ENCODE peak calls at places on chromosomes 6 and 20, in nine cellular contexts. Z is kidney epithelial cell; D is D721Med; G is brain microvascular endothelial cell; H is lower lobe of right lung; E is tibial nerve; O is CD8-positive, alpha-beta T cell; L is Panc1; B is colonic mucosa. Q is an unnamed sample.

GRCh38 chr6:24126586-24127192 is 674 bp downstream of the NRSN1 start:
- DNase-seq in G (peak), Z (peak), H (no peak), E (no peak), O (no peak), B (peak), L (no peak), D (no peak), Q (peak)

GRCh38 chr6:10801224-10801848 is 37.0 kb downstream of the MAK start:
- DNase-seq in G (peak), Z (peak), O (peak), H (peak), D (peak), E (no peak), L (peak), B (peak), Q (peak)

GRCh38 chr20:10939297-10939949 is 265.6 kb upstream of the JAG1 start:
- DNase-seq in Z (no peak), L (no peak), D (no peak), B (no peak), E (no peak), H (no peak), G (peak), O (no peak), Q (no peak)

GRCh38 chr20:41174782-41175181 is 37.4 kb downstream of the PLCG1 start:
- DNase-seq in O (no peak), L (no peak), D (no peak), E (no peak), G (no peak), Z (no peak), H (no peak), B (peak), Q (no peak)

GRCh38 chr20:57594092-57594911 is 25.9 kb downstream of the ZBP1 start:
- DNase-seq in H (peak), Z (no peak), O (no peak), B (no peak), D (peak), E (no peak), G (no peak), L (no peak), Q (peak)

GRCh38 chr6:41344865-41345264 is 9.5 kb downstream of the NCR2 start:
- DNase-seq in Z (no peak), E (no peak), L (no peak), O (peak), B (no peak), H (no peak), G (no peak), D (no peak), Q (no peak)

GRCh38 chr6:106439459-106439858 is 78.9 kb downstream of the CRYBG1 start:
- DNase-seq in O (no peak), Z (no peak), L (no peak), D (no peak), B (no peak), E (no peak), G (no peak), H (no peak), Q (no peak)

GRCh38 chr6:128244751-128245405 is 275.5 kb downstream of the PTPRK start:
- DNase-seq in Z (no peak), G (peak), D (no peak), H (no peak), B (no peak), O (no peak), E (no peak), L (no peak), Q (no peak)

GRCh38 chr20:41174373-41174772 is 37.0 kb downstream of the PLCG1 start:
- DNase-seq in O (no peak), E (no peak), H (no peak), D (no peak), L (no peak), Z (no peak), G (no peak), B (peak), Q (no peak)

GRCh38 chr6:154343473-154344308 is 12.9 kb downstream of the IPCEF1 start:
- DNase-seq in D (no peak), G (peak), O (no peak), L (no peak), E (no peak), B (peak), H (peak), Z (no peak), Q (no peak)

GRCh38 chr6:107264357-107264831 is 149.1 kb upstream of the BEND3 start:
- DNase-seq in O (no peak), L (no peak), Z (peak), E (no peak), D (no peak), G (peak), H (no peak), B (no peak), Q (no peak)

GRCh38 chr6:154604120-154604519 is 93.6 kb upstream of the CNKSR3 start:
- DNase-seq in G (no peak), L (no peak), B (no peak), Z (no peak), H (no peak), O (no peak), E (no peak), D (no peak), Q (no peak)

GRCh38 chr6:113695506-113695905 is 161.6 kb upstream of the MARCKS start:
- DNase-seq in B (no peak), D (no peak), E (no peak), L (no peak), O (no peak), Z (no peak), H (no peak), G (no peak), Q (no peak)

GRCh38 chr20:49580818-49581174 is 12.9 kb upstream of the PTGIS start:
- DNase-seq in H (no peak), E (no peak), L (no peak), Z (no peak), B (no peak), G (no peak), O (no peak), D (no peak), Q (no peak)

GRCh38 chr6:26328265-26328844 is 36.6 kb upstream of the BTN3A2 start:
- DNase-seq in L (no peak), E (no peak), O (no peak), G (no peak), Z (no peak), H (no peak), B (no peak), D (no peak), Q (no peak)

GRCh38 chr6:5506575-5506974 is 245.3 kb downstream of the FARS2 start:
- DNase-seq in E (no peak), O (no peak), D (no peak), B (no peak), L (no peak), Z (no peak), H (no peak), G (no peak), Q (no peak)

GRCh38 chr6:15062311-15063252 is 183.3 kb upstream of the JARID2 start:
- DNase-seq in L (no peak), H (no peak), B (no peak), D (no peak), G (peak), Z (peak), O (no peak), E (no peak), Q (no peak)

GRCh38 chr6:167485186-167485978 is 160.5 kb downstream of the TTLL2 start:
- DNase-seq in D (no peak), B (no peak), O (no peak), L (no peak), E (no peak), G (peak), Z (no peak), H (no peak), Q (no peak)

GRCh38 chr6:170149681-170150589 is 140.9 kb downstream of the DLL1 start:
- DNase-seq in O (no peak), Z (no peak), L (no peak), E (no peak), D (no peak), H (no peak), B (no peak), G (no peak), Q (no peak)

GRCh38 chr6:193773-194310 is 98.4 kb upstream of the DUSP22 start:
- DNase-seq in Z (no peak), E (no peak), L (no peak), O (no peak), D (peak), H (no peak), G (no peak), B (no peak), Q (no peak)

GRCh38 chr6:134938896-134939295 is 11.0 kb downstream of the ALDH8A1 start:
- DNase-seq in H (no peak), D (no peak), Z (no peak), O (no peak), B (no peak), E (no peak), L (no peak), G (no peak), Q (no peak)

GRCh38 chr20:23920936-23921335 is 41.4 kb upstream of the CST5 start:
- DNase-seq in D (no peak), Z (no peak), L (no peak), G (no peak), E (no peak), H (no peak), O (no peak), B (no peak), Q (no peak)

GRCh38 chr6:158840465-158840864 is 21.3 kb upstream of the EZR start:
- DNase-seq in B (no peak), Z (no peak), O (no peak), D (no peak), H (no peak), G (no peak), L (no peak), E (no peak), Q (no peak)

GRCh38 chr6:8194499-8194898 is 92.2 kb upstream of the EEF1E1 start:
- DNase-seq in Z (peak), E (no peak), D (no peak), G (peak), H (no peak), L (no peak), B (no peak), O (no peak), Q (no peak)

GRCh38 chr6:8192597-8192996 is 90.2 kb upstream of the EEF1E1 start:
- DNase-seq in B (no peak), O (no peak), G (no peak), H (no peak), D (no peak), Z (no peak), E (no peak), L (no peak), Q (no peak)

GRCh38 chr6:8193541-8193940 is 91.2 kb upstream of the EEF1E1 start:
- DNase-seq in H (no peak), E (no peak), G (no peak), O (no peak), D (no peak), L (no peak), B (no peak), Z (peak), Q (no peak)

GRCh38 chr6:8195714-8196104 is 93.4 kb upstream of the EEF1E1 start:
- DNase-seq in B (no peak), D (no peak), E (no peak), Z (no peak), O (no peak), H (no peak), G (no peak), L (no peak), Q (no peak)

DNA sequence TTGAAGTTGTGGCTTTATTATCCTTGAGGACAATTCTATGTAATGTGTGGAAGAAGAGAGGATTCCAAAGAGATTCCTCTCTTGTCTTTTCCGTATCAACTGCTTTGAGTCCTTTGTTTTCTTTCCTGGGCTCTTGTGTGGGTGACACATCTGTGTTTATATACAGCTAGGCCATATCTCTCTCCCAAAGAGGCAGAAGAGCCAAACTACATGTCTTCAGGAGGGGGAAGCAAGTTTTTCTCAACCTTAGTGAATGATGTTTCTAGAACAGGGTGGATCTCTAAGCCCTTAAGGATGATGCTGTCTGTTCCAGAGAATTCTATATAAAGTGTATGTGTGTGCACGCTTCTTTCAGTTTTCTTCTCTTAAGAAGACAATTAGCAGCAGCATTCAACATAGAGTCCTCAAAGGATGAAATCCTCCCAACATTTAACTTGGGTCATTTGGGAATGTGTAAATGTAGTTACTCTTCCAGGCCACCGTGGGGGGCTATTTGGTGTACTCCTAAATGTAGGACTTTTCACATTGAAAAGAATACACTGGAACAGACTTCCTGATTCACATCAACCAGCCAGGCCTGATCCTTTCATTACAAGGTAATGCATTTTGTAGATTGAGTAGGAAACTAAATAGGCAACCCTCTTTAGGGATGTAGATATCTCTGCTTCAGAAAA is 92.8 kb upstream of the EEF1E1 start:
- DNase-seq in G (no peak), H (no peak), O (no peak), L (no peak), D (no peak), E (no peak), B (no peak), Z (no peak), Q (no peak)
- TF ChIP-seq CTCF in G (peak), H (no peak), O (no peak), L (peak), D (peak), E (no peak), B (no peak), Z (peak), Q (peak)

GRCh38 chr6:35178932-35179832 is 34.6 kb upstream of the SCUBE3 start:
- DNase-seq in H (no peak), Z (no peak), B (no peak), D (no peak), L (no peak), G (no peak), E (no peak), O (no peak), Q (no peak)
- TF ChIP-seq CTCF in H (no peak), Z (no peak), B (no peak), D (no peak), L (no peak), G (peak), E (no peak), O (no peak), Q (no peak)

DNA sequence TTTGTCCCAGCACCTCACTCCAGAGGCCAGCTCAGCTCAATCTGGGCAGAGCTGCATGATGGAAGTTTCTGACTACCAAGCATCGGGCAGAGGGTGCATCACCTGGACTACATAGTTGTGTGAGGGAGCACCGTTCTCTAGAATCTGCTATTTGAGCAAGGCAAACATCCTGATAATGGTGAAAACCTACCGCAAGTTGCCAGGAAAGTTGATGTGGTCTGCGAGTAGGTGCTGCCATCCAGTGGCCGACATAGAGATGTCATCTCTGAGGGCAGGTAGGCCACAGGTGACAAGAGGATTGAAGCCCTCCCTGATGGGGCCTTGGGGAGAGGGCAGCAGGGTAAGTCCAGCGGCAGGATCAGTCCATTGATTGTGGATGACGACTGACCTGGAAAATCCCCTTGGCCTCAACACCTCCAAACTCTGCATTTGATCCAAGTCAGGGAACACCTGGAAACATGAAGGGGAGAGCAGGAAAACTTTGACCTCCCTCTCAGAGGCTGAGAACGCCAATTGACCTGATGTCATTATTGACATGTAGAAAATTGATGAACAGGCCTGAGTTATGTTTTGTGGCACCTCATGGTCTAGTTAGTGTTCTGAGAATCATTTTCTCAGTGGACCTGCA is 3.9 kb upstream of the LPA start:
- DNase-seq in O (no peak), G (no peak), Z (no peak), L (peak), D (no peak), E (no peak), B (no peak), H (no peak), Q (peak)
- TF ChIP-seq CTCF in O (no peak), G (peak), Z (peak), L (peak), D (peak), E (no peak), B (peak), H (peak), Q (peak)

GRCh38 chr6:160431231-160431630 is 83.1 kb downstream of the SLC22A3 start:
- DNase-seq in H (no peak), D (no peak), E (no peak), L (no peak), B (no peak), O (no peak), G (peak), Z (no peak), Q (no peak)

GRCh38 chr6:160430203-160430602 is 82.0 kb downstream of the SLC22A3 start:
- DNase-seq in G (no peak), H (no peak), O (no peak), E (no peak), Z (no peak), B (no peak), L (no peak), D (no peak), Q (no peak)

GRCh38 chr6:160428818-160429744 is 80.9 kb downstream of the SLC22A3 start:
- DNase-seq in G (no peak), D (no peak), B (no peak), Z (no peak), E (no peak), H (no peak), O (no peak), L (no peak), Q (no peak)

GRCh38 chr6:160430741-160431140 is 82.6 kb downstream of the SLC22A3 start:
- DNase-seq in D (no peak), B (no peak), H (no peak), O (no peak), Z (no peak), G (no peak), L (no peak), E (no peak), Q (no peak)

DNA sequence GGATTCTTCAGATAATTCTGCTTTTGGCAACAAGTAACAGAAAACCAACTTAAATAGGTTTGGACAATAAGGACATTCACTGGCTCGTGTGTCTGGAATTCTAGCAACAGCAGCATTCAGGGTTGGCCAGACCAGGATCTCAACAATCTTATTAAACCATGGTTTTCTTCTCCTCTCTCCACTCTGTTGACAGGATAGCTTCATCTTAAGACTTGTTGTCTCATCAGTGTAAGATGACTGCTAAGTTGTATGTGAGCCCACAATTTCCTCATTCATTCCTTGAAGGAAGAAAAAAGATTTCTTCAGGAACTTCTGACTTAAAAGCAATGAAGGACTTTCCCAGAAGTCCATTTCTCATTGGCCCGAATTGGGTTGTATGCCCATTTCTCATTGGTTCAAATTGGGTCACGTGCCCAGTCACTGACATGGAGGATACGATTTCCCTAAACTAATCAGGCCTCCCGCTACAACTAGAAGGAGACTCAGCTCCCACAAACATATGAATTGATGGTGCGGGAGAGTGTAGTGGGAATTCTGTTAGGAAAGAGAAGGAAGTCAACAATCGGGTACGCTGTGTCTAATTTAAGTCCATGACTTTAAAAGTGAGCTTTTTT is 83.7 kb downstream of the SLC22A3 start:
- DNase-seq in D (no peak), H (no peak), B (no peak), L (no peak), Z (no peak), O (no peak), E (no peak), G (no peak), Q (no peak)
- TF ChIP-seq CTCF in D (no peak), H (no peak), B (no peak), L (no peak), Z (no peak), O (no peak), E (no peak), G (no peak), Q (no peak)

GRCh38 chr6:30720738-30721197 is 616 bp downstream of the TUBB start:
- DNase-seq in B (peak), Z (no peak), L (no peak), E (peak), O (peak), D (no peak), H (peak), G (no peak), Q (peak)

GRCh38 chr6:30722280-30723112 is 2.3 kb downstream of the TUBB start:
- DNase-seq in E (peak), L (no peak), B (peak), G (peak), D (peak), H (peak), Z (no peak), O (peak), Q (peak)

GRCh38 chr6:30719791-30720737 is at the start of gene TUBB:
- DNase-seq in H (peak), O (peak), D (peak), B (peak), E (peak), L (peak), Z (peak), G (peak), Q (peak)

GRCh38 chr6:30719356-30719755 is 796 bp upstream of the TUBB start:
- DNase-seq in L (no peak), E (no peak), O (no peak), Z (no peak), H (no peak), G (no peak), B (no peak), D (no peak), Q (no peak)

GRCh38 chr6:30721198-30722024 is 1.3 kb downstream of the TUBB start:
- DNase-seq in E (peak), D (peak), G (peak), L (no peak), O (peak), B (peak), Z (no peak), H (peak), Q (peak)
- TF ChIP-seq CTCF in E (peak), D (peak), G (peak), L (peak), O (peak), B (peak), Z (no peak), H (peak), Q (peak)

GRCh38 chr20:13898012-13898612 is 92.3 kb downstream of the SEL1L2 start:
- DNase-seq in Z (no peak), O (no peak), D (no peak), B (no peak), E (no peak), L (no peak), H (no peak), G (no peak), Q (no peak)
- TF ChIP-seq CTCF in Z (no peak), O (no peak), D (peak), B (no peak), E (no peak), L (no peak), H (no peak), G (peak), Q (peak)

GRCh38 chr20:38170914-38171300 is 5.8 kb upstream of the TGM2 start:
- DNase-seq in O (no peak), L (no peak), E (no peak), Z (no peak), B (no peak), H (no peak), G (peak), D (no peak), Q (no peak)

GRCh38 chr20:38171301-38172010 is 6.4 kb upstream of the TGM2 start:
- DNase-seq in L (no peak), O (no peak), B (no peak), Z (no peak), H (no peak), D (no peak), G (peak), E (no peak), Q (no peak)

GRCh38 chr20:38170219-38170902 is 5.3 kb upstream of the TGM2 start:
- DNase-seq in L (no peak), H (no peak), G (no peak), O (no peak), B (no peak), D (no peak), E (no peak), Z (no peak), Q (no peak)

GRCh38 chr20:38173237-38174156 is 8.4 kb upstream of the TGM2 start:
- DNase-seq in Z (peak), D (no peak), B (no peak), O (no peak), H (no peak), L (no peak), G (peak), E (no peak), Q (peak)

DNA sequence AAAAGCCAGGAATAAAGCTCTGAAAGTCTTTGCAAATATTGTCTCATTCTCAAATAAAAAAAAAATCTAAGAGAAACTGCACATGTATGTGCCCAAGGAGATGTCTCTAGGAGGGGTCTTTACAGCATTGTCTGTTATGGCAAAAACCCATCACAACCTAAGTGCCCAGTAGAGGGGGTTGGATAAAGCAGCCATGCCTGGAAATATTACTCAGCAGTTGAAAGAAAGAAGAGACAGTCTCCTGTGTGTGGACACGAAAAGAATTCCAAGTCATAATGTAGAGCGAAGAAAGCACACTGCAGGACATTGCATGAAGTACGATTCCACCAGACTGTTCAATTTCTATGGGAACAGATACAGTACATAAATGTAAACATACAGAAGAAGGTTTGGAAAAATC is 7.3 kb upstream of the TGM2 start:
- DNase-seq in B (no peak), G (peak), O (no peak), D (no peak), Z (no peak), E (no peak), L (no peak), H (no peak), Q (no peak)
- TF ChIP-seq CTCF in B (no peak), G (peak), O (no peak), D (no peak), Z (peak), E (no peak), L (peak), H (no peak), Q (no peak)